ENCODE peak calls at places on chromosomes 5 and 9, in seven cellular contexts. W is HCT116, U is left ventricle myocardium inferior, P is upper lobe of right lung, E is AG09309, D is IMR-90, T is kidney. O is an unnamed sample.

GRCh38 chr5:168015506-168015905 is 275.9 kb upstream of the WWC1 start:
- DNase-seq in W (no peak), U (no peak), P (no peak), E (peak), D (peak), T (no peak), O (peak)

GRCh38 chr9:13500034-13500433 is 220.5 kb upstream of the MPDZ start:
- DNase-seq in W (no peak), U (peak), P (no peak), E (no peak), D (no peak), T (no peak), O (no peak)

GRCh38 chr5:93585054-93585751 is 2.2 kb downstream of the NR2F1 start:
- DNase-seq in W (no peak), U (no peak), P (no peak), E (no peak), D (no peak), T (peak), O (no peak)

GRCh38 chr5:103059525-103059924 is 60.4 kb downstream of the GIN1 start:
- DNase-seq in W (no peak), U (no peak), P (no peak), E (no peak), D (no peak), T (no peak), O (no peak)

GRCh38 chr5:9467199-9468069 is 78.4 kb downstream of the SEMA5A start:
- DNase-seq in W (no peak), U (no peak), P (peak), E (no peak), D (no peak), T (peak), O (no peak)

GRCh38 chr9:89278997-89279739 is 31.8 kb upstream of the CKS2 start:
- DNase-seq in W (peak), U (no peak), P (no peak), E (peak), D (peak), T (no peak), O (no peak)

GRCh38 chr9:91718071-91718470 is 232.0 kb downstream of the ROR2 start:
- DNase-seq in W (no peak), U (no peak), P (no peak), E (no peak), D (no peak), T (no peak), O (no peak)

GRCh38 chr5:94691947-94692346 is 73.5 kb downstream of the SLF1 start:
- DNase-seq in W (no peak), U (no peak), P (no peak), E (peak), D (peak), T (no peak), O (no peak)

GRCh38 chr5:173178369-173178910 is 34.1 kb downstream of the BNIP1 start:
- DNase-seq in W (no peak), U (no peak), P (no peak), E (no peak), D (no peak), T (no peak), O (no peak)

GRCh38 chr9:93810028-93810971 is 144.9 kb downstream of the BARX1 start:
- DNase-seq in W (no peak), U (no peak), P (peak), E (no peak), D (no peak), T (no peak), O (no peak)

GRCh38 chr5:146884230-146884629 is 5.7 kb upstream of the PPP2R2B start:
- DNase-seq in W (no peak), U (no peak), P (no peak), E (no peak), D (no peak), T (no peak), O (no peak)

GRCh38 chr5:113338628-113339027 is 96.2 kb downstream of the TSSK1B start:
- DNase-seq in W (no peak), U (no peak), P (no peak), E (peak), D (no peak), T (no peak), O (no peak)

GRCh38 chr9:116286287-116286686 is 132.7 kb downstream of the PAPPA start:
- DNase-seq in W (no peak), U (no peak), P (no peak), E (no peak), D (no peak), T (no peak), O (no peak)

GRCh38 chr5:94188725-94189124 is 429.7 kb downstream of the KIAA0825 start:
- DNase-seq in W (no peak), U (no peak), P (no peak), E (no peak), D (no peak), T (no peak), O (no peak)

GRCh38 chr5:96610747-96611146 is 51.4 kb upstream of the CAST start:
- DNase-seq in W (no peak), U (no peak), P (no peak), E (no peak), D (no peak), T (no peak), O (no peak)

GRCh38 chr9:33106827-33107621 is 30.6 kb upstream of the SMU1 start:
- DNase-seq in W (no peak), U (peak), P (no peak), E (peak), D (peak), T (no peak), O (peak)

GRCh38 chr5:122101636-122102285 is 23.7 kb upstream of the LOX start:
- DNase-seq in W (peak), U (no peak), P (no peak), E (no peak), D (peak), T (no peak), O (no peak)

GRCh38 chr9:70964861-70965260 is 156.6 kb downstream of the TRPM3 start:
- DNase-seq in W (no peak), U (no peak), P (no peak), E (no peak), D (no peak), T (no peak), O (no peak)

GRCh38 chr9:78321505-78321904 is 24.6 kb downstream of the PSAT1 start:
- DNase-seq in W (no peak), U (no peak), P (no peak), E (no peak), D (no peak), T (no peak), O (no peak)

GRCh38 chr5:57495285-57495684 is 12.7 kb upstream of the ACTBL2 start:
- DNase-seq in W (no peak), U (no peak), P (no peak), E (no peak), D (no peak), T (no peak), O (no peak)

GRCh38 chr5:135400866-135401265 is 1.8 kb upstream of the MACROH2A1 start:
- DNase-seq in W (no peak), U (no peak), P (no peak), E (no peak), D (no peak), T (no peak), O (no peak)

GRCh38 chr9:118736406-118736805 is 632.8 kb downstream of the BRINP1 start:
- DNase-seq in W (no peak), U (no peak), P (no peak), E (no peak), D (no peak), T (no peak), O (no peak)

GRCh38 chr9:125439434-125440272 is 178.0 kb downstream of the GAPVD1 start:
- DNase-seq in W (no peak), U (no peak), P (no peak), E (no peak), D (no peak), T (no peak), O (no peak)

GRCh38 chr5:76771705-76772405 is 47.0 kb upstream of the F2RL1 start:
- DNase-seq in W (no peak), U (no peak), P (no peak), E (no peak), D (peak), T (no peak), O (no peak)

GRCh38 chr5:135185461-135186075 is 151.5 kb upstream of the PITX1 start:
- DNase-seq in W (no peak), U (no peak), P (no peak), E (peak), D (peak), T (no peak), O (no peak)

GRCh38 chr9:108258640-108259039 is 597.1 kb downstream of the ACTL7B start:
- DNase-seq in W (no peak), U (no peak), P (no peak), E (no peak), D (no peak), T (no peak), O (no peak)

GRCh38 chr5:177306674-177307543 is 3.3 kb downstream of the PRELID1 start:
- DNase-seq in W (no peak), U (no peak), P (no peak), E (no peak), D (no peak), T (no peak), O (no peak)

GRCh38 chr5:81187885-81188284 is 45.2 kb upstream of the CKMT2 start:
- DNase-seq in W (no peak), U (peak), P (no peak), E (no peak), D (no peak), T (no peak), O (no peak)

GRCh38 chr9:124267271-124267807 is 9.6 kb downstream of the NEK6 start:
- DNase-seq in W (no peak), U (no peak), P (peak), E (no peak), D (peak), T (peak), O (no peak)

GRCh38 chr9:101226161-101226560 is 158.6 kb downstream of the BAAT start:
- DNase-seq in W (no peak), U (no peak), P (no peak), E (no peak), D (no peak), T (no peak), O (no peak)

GRCh38 chr5:68920888-68921287 is 172.9 kb upstream of the SLC30A5 start:
- DNase-seq in W (no peak), U (no peak), P (no peak), E (no peak), D (no peak), T (no peak), O (no peak)

GRCh38 chr9:124504530-124505005 is 2.6 kb downstream of the NR5A1 start:
- DNase-seq in W (no peak), U (no peak), P (no peak), E (no peak), D (no peak), T (peak), O (no peak)

DNA sequence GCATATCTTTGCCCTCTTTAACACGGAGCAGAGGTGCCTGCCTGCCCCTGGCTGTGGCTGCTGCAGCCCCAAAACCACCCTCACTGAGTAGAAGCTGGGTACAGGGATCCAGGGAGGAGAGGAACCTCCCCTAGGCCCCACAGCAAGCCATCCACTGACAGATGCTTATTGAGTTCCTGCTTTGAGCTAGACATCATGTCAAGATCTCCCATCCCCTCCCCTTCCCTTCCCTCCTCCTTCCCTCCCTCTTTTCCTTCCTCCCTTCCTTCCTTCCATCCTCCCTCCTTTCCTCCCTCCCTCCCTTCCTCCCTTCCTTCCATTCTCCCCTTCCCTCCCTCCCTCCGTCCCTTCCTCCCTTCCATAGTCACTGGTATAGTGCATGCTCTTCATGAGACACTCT is 29.3 kb downstream of the GOLGA2 start:
- DNase-seq in W (no peak), U (no peak), P (no peak), E (no peak), D (no peak), T (no peak), O (no peak)
- H3K4me3 ChIP-seq in W (no peak), U (no peak), P (no peak), E (no peak), D (no peak), T (no peak), O (no peak)

DNA sequence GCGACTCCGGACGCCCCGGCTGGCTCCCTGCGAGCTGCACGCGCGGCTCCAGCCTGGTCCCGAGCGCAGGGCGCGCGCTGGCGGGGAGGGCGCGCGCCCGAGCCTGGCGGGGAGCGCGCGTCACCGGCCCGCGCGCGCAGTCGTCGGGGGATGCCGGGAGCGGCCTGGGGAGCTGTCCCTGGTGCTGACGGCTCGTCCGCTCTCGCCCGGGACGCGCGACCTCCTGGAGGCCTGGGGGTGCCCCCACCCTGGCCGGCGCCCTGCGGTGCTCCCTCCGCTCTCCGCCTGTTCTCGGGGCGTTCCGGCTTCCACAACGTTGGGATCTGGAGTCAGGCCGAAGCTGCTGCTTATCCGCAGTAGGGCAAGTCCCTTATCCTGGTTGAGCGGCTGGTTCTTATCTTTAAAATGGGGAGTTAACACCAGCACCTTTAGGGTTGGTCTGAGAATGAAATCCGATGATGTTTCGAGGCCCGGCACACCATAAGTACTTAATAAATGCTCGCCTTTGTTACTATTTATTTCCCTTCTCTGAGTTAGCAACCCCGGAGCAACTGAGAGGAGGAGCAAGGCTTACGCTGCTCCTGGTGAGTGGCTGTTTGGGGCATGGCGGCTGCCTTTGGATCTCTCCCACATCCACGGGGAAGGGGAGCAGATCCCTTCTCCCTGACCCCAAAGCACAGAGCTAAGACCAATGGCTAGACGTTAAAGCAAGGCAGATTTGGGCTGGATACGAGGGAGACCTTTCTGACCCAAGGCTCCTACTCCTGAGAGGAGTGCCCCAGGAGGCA is at the start of gene FAM163B:
- DNase-seq in W (no peak), U (peak), P (no peak), E (no peak), D (peak), T (peak), O (no peak)
- H3K4me3 ChIP-seq in W (no peak), U (peak), P (no peak), E (no peak), D (no peak), T (no peak), O (no peak)

GRCh38 chr5:66932446-66932845 is 264.2 kb downstream of the CD180 start:
- DNase-seq in W (no peak), U (no peak), P (no peak), E (no peak), D (no peak), T (no peak), O (no peak)
- H3K4me3 ChIP-seq in W (no peak), U (no peak), P (no peak), E (no peak), D (no peak), T (no peak), O (no peak)

GRCh38 chr9:134208981-134209725 is 44.8 kb upstream of the RNU6ATAC start:
- DNase-seq in W (no peak), U (no peak), P (peak), E (no peak), D (no peak), T (peak), O (no peak)

GRCh38 chr9:134210511-134210907 is 46.1 kb upstream of the RNU6ATAC start:
- DNase-seq in W (no peak), U (no peak), P (peak), E (no peak), D (no peak), T (peak), O (no peak)

GRCh38 chr9:134206317-134207300 is 42.2 kb upstream of the RNU6ATAC start:
- DNase-seq in W (no peak), U (no peak), P (peak), E (no peak), D (no peak), T (peak), O (no peak)

GRCh38 chr9:134209731-134210311 is 45.5 kb upstream of the RNU6ATAC start:
- DNase-seq in W (no peak), U (no peak), P (peak), E (no peak), D (no peak), T (peak), O (no peak)

GRCh38 chr9:134208310-134208841 is 44.0 kb upstream of the RNU6ATAC start:
- DNase-seq in W (no peak), U (peak), P (peak), E (no peak), D (no peak), T (peak), O (no peak)
- H3K4me3 ChIP-seq in W (no peak), U (no peak), P (no peak), E (no peak), D (no peak), T (no peak), O (no peak)

GRCh38 chr5:159330131-159330530 is at the start of gene IL12B:
- DNase-seq in W (no peak), U (no peak), P (no peak), E (no peak), D (peak), T (no peak), O (no peak)
- H3K4me3 ChIP-seq in W (peak), U (peak), P (peak), E (peak), D (no peak), T (no peak), O (peak)

GRCh38 chr5:158951461-158951860 is 148.3 kb downstream of the EBF1 start:
- DNase-seq in W (no peak), U (no peak), P (no peak), E (no peak), D (no peak), T (no peak), O (no peak)
- H3K4me3 ChIP-seq in W (no peak), U (no peak), P (no peak), E (no peak), D (no peak), T (no peak), O (no peak)

GRCh38 chr9:120878188-120879130 is 1.5 kb upstream of the PHF19 start:
- DNase-seq in W (no peak), U (no peak), P (no peak), E (no peak), D (no peak), T (peak), O (no peak)
- H3K4me3 ChIP-seq in W (peak), U (no peak), P (no peak), E (no peak), D (no peak), T (no peak), O (no peak)

DNA sequence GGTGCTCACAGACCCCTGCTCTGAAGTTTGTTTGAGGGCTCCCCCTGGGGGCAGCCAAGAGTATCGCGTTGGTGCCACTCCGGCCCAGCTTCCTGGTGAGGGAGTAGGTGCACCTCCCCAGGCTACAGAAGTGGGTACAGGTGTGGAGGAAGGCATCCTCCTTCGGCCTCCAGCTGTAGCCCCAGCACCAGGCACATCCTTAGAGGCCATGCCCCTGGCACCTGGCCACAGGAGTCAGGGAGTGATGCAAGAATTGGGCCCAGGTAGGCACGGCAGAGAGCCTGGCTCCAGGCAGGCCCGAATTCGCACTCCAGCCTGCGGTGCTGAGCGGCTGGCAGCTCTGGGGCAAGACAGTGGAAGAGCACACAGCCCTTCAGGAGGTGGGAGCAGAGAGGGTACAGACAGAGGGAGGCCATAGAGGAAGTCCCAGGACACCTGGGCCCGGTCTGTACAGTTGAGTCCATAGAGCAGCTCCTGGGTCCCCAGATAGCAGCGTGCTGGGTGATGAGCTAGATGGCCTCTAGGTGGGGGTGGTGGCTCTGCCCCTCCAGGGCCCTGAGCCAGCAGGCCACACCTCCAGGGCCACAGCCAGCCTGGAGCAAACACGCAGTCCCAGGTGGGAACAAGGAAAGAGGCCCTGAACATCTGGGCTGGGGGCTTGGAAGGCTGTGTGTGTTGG is 2.4 kb downstream of the SAPCD2 start:
- DNase-seq in W (peak), U (peak), P (peak), E (no peak), D (peak), T (peak), O (no peak)
- H3K4me3 ChIP-seq in W (peak), U (no peak), P (no peak), E (no peak), D (no peak), T (no peak), O (no peak)

DNA sequence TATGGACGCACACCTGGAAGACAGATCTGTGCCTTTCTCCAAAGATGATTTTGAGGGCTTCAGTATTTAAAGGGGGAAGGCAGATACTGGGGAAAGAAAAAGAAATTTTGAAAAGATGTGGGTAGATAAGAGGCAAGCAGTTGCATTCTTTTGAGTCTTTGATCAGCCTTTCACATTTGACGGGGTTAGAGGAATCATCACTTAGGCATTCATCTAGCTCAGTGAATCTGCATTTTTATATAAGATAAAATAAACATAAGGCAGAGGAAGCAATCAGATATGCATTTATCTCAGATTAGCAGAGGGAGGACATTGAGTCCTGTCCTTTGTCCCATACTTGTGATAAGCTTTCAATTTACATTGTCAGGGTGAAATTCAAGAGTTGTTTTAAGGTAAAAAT is 243.4 kb upstream of the RAI14 start:
- DNase-seq in W (no peak), U (no peak), P (no peak), E (no peak), D (peak), T (no peak), O (no peak)
- H3K4me3 ChIP-seq in W (no peak), U (no peak), P (no peak), E (no peak), D (no peak), T (no peak), O (no peak)

DNA sequence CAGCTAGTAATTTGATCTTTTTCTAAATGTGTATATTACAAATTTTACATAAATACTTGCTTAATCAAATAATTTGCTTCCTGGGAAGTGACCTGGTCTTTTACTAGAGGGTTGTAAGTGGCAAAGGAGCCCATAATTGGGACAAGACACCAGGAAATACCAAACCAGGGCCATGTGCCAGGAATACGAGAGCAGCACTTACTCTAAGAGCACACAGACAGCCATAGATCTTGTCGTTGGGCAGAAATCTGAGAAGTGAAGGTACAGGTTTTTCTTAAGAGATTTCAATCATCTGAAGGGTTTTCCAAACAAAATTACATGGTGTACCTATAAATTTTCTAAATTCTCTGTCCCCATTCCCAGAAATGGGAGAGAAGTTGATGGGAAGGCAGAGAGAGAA is 179.3 kb downstream of the HINT1 start:
- DNase-seq in W (no peak), U (no peak), P (no peak), E (no peak), D (no peak), T (no peak), O (no peak)
- H3K4me3 ChIP-seq in W (no peak), U (no peak), P (no peak), E (no peak), D (no peak), T (no peak), O (no peak)